ENCODE peak calls at places on chromosome 4, in five cellular contexts. S is HCT116, C is PC-3, N is GM23248, R is SK-N-SH. J is an unnamed sample.
A peak's percentile ranks its signal among the peaks of the same experiment; 100 is the strongest.

GRCh38 chr4:23789765-23790164 is 100.1 kb downstream of the PPARGC1A start:
- DNase-seq in N (peak; percentile 56), C (no peak), R (no peak), S (no peak), J (no peak)

GRCh38 chr4:69095301-69095731 is 958 bp upstream of the UGT2B7 start:
- DNase-seq in R (no peak), S (no peak), C (peak; percentile 96), N (no peak), J (no peak)

GRCh38 chr4:111854494-111855087 is 290.7 kb upstream of the FAM241A start:
- DNase-seq in R (peak; percentile 5), N (peak; percentile 74), C (peak; percentile 49), S (peak; percentile 39), J (peak; percentile 45)

GRCh38 chr4:168723569-168723968 is 226.7 kb downstream of the PALLD start:
- DNase-seq in C (no peak), R (no peak), N (no peak), S (no peak), J (no peak)

GRCh38 chr4:39085891-39086290 is 23.9 kb downstream of the KLHL5 start:
- DNase-seq in R (no peak), S (no peak), N (peak; percentile 85), C (no peak), J (no peak)

GRCh38 chr4:13558881-13559280 is 14.6 kb upstream of the NKX3-2 start:
- DNase-seq in R (no peak), S (no peak), C (peak; percentile 21), N (no peak), J (no peak)

GRCh38 chr4:148171596-148171995 is 270.6 kb downstream of the NR3C2 start:
- DNase-seq in R (no peak), C (no peak), N (no peak), S (no peak), J (no peak)

GRCh38 chr4:128590773-128591172 is 218.7 kb upstream of the JADE1 start:
- DNase-seq in S (no peak), C (no peak), N (no peak), R (no peak), J (no peak)

GRCh38 chr4:180550106-180550505 is 1693.1 kb upstream of the TENM3 start:
- DNase-seq in R (no peak), C (no peak), N (no peak), S (peak; percentile 2), J (no peak)

GRCh38 chr4:106301393-106302084 is 14.5 kb downstream of the TBCK start:
- DNase-seq in C (no peak), R (no peak), N (peak; percentile 40), S (no peak), J (no peak)

DNA sequence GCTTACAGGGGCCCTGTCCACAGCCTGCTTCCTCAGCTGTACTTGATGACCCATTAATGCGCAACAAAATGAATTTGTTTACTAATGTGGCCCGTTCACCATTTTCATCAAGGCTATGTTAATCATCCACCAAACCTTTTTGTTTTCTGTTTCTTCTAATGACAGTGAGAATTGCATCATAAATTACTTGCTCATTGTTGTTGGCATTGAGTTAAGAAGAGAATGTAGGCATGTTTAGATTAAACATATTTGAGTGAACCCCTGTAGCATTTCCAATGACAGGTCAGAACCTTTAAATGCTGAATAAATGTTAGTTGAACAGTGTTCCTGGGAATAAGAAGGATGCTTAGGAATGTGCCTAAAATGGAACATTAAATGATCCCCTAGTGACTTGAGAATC is 183.4 kb downstream of the SPRY1 start:
- DNase-seq in N (no peak), R (no peak), C (no peak), S (no peak), J (no peak)
- H3K9ac ChIP-seq in N (no peak overlapping the region), R (no peak overlapping the region), C (no peak overlapping the region), S (no peak overlapping the region), J (no peak overlapping the region)

DNA sequence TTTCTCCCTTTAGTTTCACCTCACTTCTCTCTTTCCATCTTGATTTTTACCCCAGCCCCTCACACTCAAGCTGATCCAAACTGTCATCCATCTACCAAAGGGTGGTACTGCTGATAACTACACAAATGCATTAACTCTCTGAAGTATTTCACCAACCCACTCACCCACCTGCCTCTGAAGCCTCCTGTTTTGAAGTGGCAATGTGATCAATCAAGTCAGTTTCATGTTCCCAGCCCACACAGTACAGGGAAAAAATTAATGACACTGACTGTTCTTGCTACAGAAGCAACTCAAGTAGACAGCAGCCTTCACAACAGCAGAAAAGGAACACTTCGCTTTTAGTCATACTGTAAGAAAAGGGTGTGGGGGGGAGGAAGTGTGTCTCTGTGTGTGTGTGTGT is 183.0 kb upstream of the NOCT start:
- DNase-seq in S (no peak), N (no peak), C (no peak), R (no peak), J (no peak)
- H3K9me2 ChIP-seq in S (no peaks in the 10 kb centered on the region), N (no peaks in the 10 kb centered on the region), C (no peaks in the 10 kb centered on the region), R (no peaks in the 10 kb centered on the region), J (no peaks in the 10 kb centered on the region)

GRCh38 chr4:10781805-10782204 is 97.2 kb upstream of the CLNK start:
- DNase-seq in S (no peak), N (no peak), R (no peak), C (no peak), J (no peak)

GRCh38 chr4:10787365-10787764 is 102.8 kb upstream of the CLNK start:
- DNase-seq in S (no peak), N (no peak), R (no peak), C (no peak), J (no peak)

DNA sequence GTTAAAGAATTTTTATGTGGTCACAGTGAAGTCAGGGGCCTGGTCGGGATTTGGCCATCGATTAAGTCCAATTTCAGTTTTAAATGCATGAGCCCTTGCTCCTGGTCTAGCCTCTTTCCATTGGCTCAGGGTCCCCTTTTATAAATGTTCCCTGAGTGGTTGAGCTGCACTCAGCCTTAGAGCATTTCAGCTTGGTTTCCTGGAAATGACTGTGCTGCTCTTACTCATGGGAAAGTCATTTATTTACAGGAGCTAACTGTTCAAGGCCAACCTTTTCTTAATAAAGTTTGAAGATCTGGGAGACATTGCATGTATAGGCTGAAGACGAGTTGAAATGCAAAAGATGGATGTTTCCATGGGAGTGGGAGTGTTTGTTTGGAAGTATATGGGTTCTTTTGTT is 98.8 kb upstream of the CLNK start:
- DNase-seq in C (peak; percentile 44), R (no peak), N (peak; percentile 66), S (no peak), J (no peak)
- TF ChIP-seq EZH2phosphoT487 in C (no peak), R (no peak), N (no peak), S (no peak), J (no peak)

GRCh38 chr4:42357325-42357724 is 40.0 kb upstream of the SHISA3 start:
- DNase-seq in R (no peak), C (no peak), N (no peak), S (no peak), J (no peak)
- H3K9ac ChIP-seq in R (no peak overlapping the region), C (no peak overlapping the region), N (no peak overlapping the region), S (no peak overlapping the region), J (no peak overlapping the region)

DNA sequence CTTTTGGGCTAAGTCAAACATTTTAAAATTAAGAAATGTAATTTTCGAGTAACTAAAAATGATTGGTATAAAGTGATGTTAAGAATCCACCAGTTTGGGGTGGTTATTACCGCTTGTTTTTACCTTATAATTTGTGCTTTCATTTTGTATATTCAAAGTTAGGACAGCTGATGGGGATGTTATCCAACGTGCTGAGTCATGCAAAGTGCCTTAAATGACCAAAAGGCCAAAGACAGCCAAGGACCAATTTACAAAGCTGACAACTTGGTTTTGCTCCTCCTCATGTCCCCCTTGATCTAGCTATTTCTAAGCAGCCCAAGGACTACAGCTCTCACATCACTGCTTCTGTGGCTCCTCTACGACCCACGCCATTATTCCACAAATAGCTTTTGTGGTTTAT is 181.4 kb upstream of the PCDH7 start:
- DNase-seq in N (no peak), C (no peak), S (no peak), R (no peak), J (no peak)
- H3K9me2 ChIP-seq in N (no peaks in the 10 kb centered on the region), C (no peaks in the 10 kb centered on the region), S (no peaks in the 10 kb centered on the region), R (no peaks in the 10 kb centered on the region), J (no peaks in the 10 kb centered on the region)

DNA sequence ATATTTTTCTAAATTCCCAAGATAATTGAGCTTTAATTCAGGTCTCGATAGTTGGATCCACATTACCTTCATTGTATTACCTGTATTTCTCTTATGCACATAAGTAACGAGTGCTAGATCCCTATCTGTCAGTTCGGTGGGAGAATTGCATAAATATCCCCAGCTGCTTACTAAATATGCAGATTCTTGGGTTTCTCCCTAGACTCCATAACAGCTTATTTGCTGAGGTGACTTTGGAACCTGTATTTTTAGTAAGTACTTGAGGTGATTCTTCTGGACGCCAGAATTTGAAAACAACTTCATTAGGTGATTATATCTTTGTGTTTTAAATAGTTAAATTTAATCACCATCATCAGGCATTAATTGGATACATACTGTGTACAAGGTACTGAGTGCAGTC is 15.0 kb downstream of the UGT8 start:
- DNase-seq in S (no peak), N (no peak), R (no peak), C (no peak), J (no peak)
- TF ChIP-seq EZH2phosphoT487 in S (no peak), N (no peak), R (no peak), C (no peak), J (no peak)

GRCh38 chr4:3301450-3302163 is 8.8 kb downstream of the RGS12 start:
- DNase-seq in S (no peak), R (no peak), C (no peak), N (no peak), J (no peak)
- H3K9ac ChIP-seq in S (no peak overlapping the region), R (no peak overlapping the region), C (no peak overlapping the region), N (no peak overlapping the region), J (no peak overlapping the region)